ENCODE peak calls at places on chromosome 7, in seven cellular contexts. W is GM12865, U is RWPE1, N is GM06990, F is AG10803, V is right atrium auricular region, R is A549. H is an unnamed sample.
A peak's percentile ranks its signal among the peaks of the same experiment; 100 is the strongest.

GRCh38 chr7:99674995-99675742 is 4.6 kb downstream of the CYP3A5 start:
- DNase-seq in V (no peak), N (no peak), R (no peak), U (no peak), F (no peak), W (no peak), H (no peak)

GRCh38 chr7:2843711-2844152 is 376 bp downstream of the GNA12 start:
- DNase-seq in R (no peak), V (no peak), N (peak; percentile 64), W (peak; percentile 58), F (peak; percentile 42), U (no peak), H (no peak)

GRCh38 chr7:148232784-148233183 is 357.8 kb upstream of the C7orf33 start:
- DNase-seq in W (no peak), U (no peak), N (no peak), V (no peak), R (no peak), F (no peak), H (no peak)

GRCh38 chr7:144834516-144835165 is 1.2 kb downstream of the TPK1 start:
- DNase-seq in W (peak; percentile 77), V (no peak), F (peak; percentile 36), U (no peak), N (no peak), R (no peak), H (no peak)

GRCh38 chr7:137909042-137909441 is 62.3 kb upstream of the DGKI start:
- DNase-seq in U (no peak), R (no peak), F (peak; percentile 63), W (no peak), N (no peak), V (peak; percentile 76), H (no peak)

GRCh38 chr7:4745971-4746919 is 29.2 kb upstream of the AP5Z1 start:
- DNase-seq in N (peak; percentile 44), U (peak; percentile 49), R (peak; percentile 49), V (no peak), F (peak; percentile 77), W (peak; percentile 70), H (no peak)

GRCh38 chr7:132117636-132118035 is 458.6 kb downstream of the PLXNA4 start:
- DNase-seq in W (no peak), V (no peak), F (no peak), U (no peak), R (no peak), N (no peak), H (no peak)

GRCh38 chr7:156932006-156932405 is 17.5 kb upstream of the NOM1 start:
- DNase-seq in R (peak; percentile 36), N (no peak), W (no peak), U (peak; percentile 48), V (no peak), F (no peak), H (no peak)

GRCh38 chr7:20374391-20374790 is 43.7 kb downstream of the ITGB8 start:
- DNase-seq in N (no peak), R (no peak), F (no peak), U (no peak), V (no peak), W (no peak), H (no peak)

GRCh38 chr7:98662289-98662688 is 45.2 kb downstream of the NPTX2 start:
- DNase-seq in U (no peak), N (no peak), F (no peak), W (no peak), R (no peak), V (no peak), H (no peak)

GRCh38 chr7:54991341-54991740 is 27.5 kb upstream of the EGFR start:
- DNase-seq in R (no peak), N (no peak), F (no peak), W (no peak), V (no peak), U (no peak), H (no peak)

GRCh38 chr7:12839508-12840153 is 152.2 kb downstream of the ARL4A start:
- DNase-seq in R (no peak), F (no peak), N (no peak), W (no peak), U (no peak), V (no peak), H (no peak)

GRCh38 chr7:40815512-40815911 is 680.7 kb downstream of the SUGCT start:
- DNase-seq in N (no peak), W (no peak), U (peak; percentile 62), R (no peak), F (peak; percentile 92), V (no peak), H (no peak)

GRCh38 chr7:84422790-84423189 is 228.2 kb upstream of the SEMA3A start:
- DNase-seq in U (no peak), V (no peak), N (no peak), F (peak; percentile 3), W (no peak), R (no peak), H (no peak)

GRCh38 chr7:27151341-27151944 is 940 bp downstream of the HOXA3 start:
- DNase-seq in W (no peak), V (no peak), N (no peak), F (no peak), R (no peak), U (no peak), H (no peak)

GRCh38 chr7:32206987-32207386 is 136.8 kb upstream of the PDE1C start:
- DNase-seq in N (no peak), V (no peak), F (peak; percentile 3), U (no peak), W (no peak), R (peak; percentile 40), H (peak; percentile 83)

GRCh38 chr7:99120503-99120902 is 23.4 kb downstream of the SMURF1 start:
- DNase-seq in F (peak; percentile 73), N (no peak), W (no peak), R (no peak), V (no peak), U (no peak), H (no peak)

DNA sequence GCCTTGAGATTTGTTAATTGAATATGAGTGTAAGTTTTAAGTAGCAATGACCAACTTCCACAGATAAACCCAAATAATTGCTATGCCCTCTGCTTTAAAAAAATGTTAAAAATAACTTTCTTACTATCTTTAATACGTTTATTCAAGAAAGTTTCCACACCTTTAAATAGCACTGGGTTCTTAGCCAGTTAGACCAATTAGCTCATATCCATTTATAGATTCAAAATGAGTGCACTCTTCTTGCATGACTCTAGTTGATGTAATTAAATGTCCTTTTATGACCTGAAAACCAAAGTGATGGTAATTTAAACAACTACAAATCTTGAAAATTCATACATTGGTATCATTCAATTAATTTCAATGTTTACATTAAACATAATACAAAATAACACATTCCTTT is 50.8 kb upstream of the CACNA2D1 start:
- DNase-seq in N (no peak), R (no peak), W (no peak), U (no peak), F (no peak), V (no peak), H (no peak)
- TF ChIP-seq CTCF in N (no peak), R (no peak), W (no peak), U (no peak), F (no peak), V (no peak), H (no peak)

DNA sequence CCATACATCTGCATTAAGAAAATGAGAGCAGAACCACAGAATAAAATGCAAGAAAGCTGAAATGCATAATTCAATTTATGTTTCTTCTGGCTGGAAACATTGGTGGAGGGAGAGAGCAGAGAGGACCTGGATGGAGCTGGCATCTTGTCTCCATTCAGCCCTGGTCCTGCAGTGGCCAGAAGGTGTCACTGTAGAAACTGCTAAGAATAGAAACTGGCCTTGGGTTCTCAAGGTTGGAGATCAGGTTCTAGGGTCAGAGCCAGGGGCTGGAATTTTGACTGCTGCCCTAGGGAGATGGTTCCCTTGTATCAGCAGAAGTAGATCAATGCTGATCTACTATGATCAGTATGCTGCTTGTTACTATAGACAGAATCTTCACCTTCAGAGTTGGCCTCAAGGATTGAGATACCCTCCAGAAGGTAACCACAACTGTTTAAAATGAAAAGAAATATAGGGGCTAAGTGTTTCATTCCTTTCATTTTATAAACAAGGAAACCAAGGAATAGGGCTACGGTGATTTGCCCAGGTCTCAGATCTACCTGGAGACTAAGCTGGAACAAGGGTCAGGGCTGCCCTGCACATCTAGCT is 13.1 kb downstream of the TAS2R41 start:
- DNase-seq in W (peak; percentile 13), R (no peak), U (no peak), N (no peak), F (peak; percentile 33), V (no peak), H (no peak)
- TF ChIP-seq CTCF in W (peak; percentile 29), R (peak; percentile 69), U (peak; percentile 0), N (peak; percentile 57), F (peak; percentile 75), V (peak; percentile 67), H (peak; percentile 70)

GRCh38 chr7:151311294-151311864 is 30.2 kb upstream of the NUB1 start:
- DNase-seq in N (no peak), U (no peak), W (peak; percentile 51), V (no peak), R (no peak), F (no peak), H (no peak)
- TF ChIP-seq CTCF in N (peak; percentile 38), U (peak; percentile 5), W (peak; percentile 18), V (no peak), R (no peak), F (no peak), H (no peak)

DNA sequence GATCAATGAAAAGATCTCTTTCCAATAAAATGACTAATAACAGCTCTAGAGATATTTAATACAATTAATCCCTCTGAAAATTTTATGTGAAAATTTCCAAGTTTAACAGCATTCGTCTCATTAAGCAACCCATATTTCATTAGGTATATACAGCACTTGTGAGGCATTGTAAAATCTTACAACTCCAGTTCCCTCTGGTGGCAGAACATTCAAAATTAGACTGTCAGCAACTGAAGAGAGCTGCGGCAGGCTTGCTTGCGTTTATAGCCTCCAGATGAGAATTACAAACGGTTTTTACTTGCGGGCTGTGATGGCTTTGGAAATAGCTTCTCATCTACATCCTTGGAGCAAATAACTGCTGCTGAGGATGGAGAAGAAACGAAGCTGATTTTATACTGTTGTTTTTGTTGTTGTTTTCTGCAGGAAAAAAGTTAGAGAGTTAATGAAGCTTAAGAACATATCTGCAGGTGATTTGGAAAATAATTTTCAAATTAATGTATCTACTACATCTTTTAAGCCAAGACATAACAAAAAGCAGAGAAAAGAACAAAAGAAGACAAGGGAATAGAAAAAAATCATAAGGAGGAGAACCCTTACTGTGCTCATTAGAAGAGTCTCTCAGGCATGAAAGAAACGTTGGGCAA is 171.3 kb downstream of the MAGI2 start:
- DNase-seq in F (peak; percentile 83), W (no peak), V (no peak), U (peak; percentile 36), R (peak; percentile 45), N (no peak), H (no peak)
- TF ChIP-seq CTCF in F (peak; percentile 64), W (no peak), V (peak; percentile 51), U (peak; percentile 49), R (peak; percentile 46), N (no peak), H (peak; percentile 69)

GRCh38 chr7:80330434-80330833 is 181.4 kb downstream of the GNAT3 start:
- DNase-seq in U (no peak), V (no peak), W (no peak), R (no peak), N (no peak), F (peak; percentile 92), H (no peak)

GRCh38 chr7:80334185-80334584 is 177.7 kb downstream of the GNAT3 start:
- DNase-seq in V (no peak), W (no peak), F (no peak), R (no peak), U (no peak), N (no peak), H (no peak)

GRCh38 chr7:80335473-80336232 is 176.2 kb downstream of the GNAT3 start:
- DNase-seq in U (no peak), F (peak; percentile 28), N (no peak), R (no peak), W (no peak), V (no peak), H (no peak)

GRCh38 chr7:80334908-80335307 is 177.0 kb downstream of the GNAT3 start:
- DNase-seq in U (no peak), V (no peak), N (no peak), R (no peak), W (no peak), F (no peak), H (no peak)
- TF ChIP-seq CTCF in U (no peak), V (peak; percentile 9), N (no peak), R (no peak), W (no peak), F (no peak), H (peak; percentile 11)